ENCODE peak calls at places on chromosomes 5 and 9, in ten cellular contexts. M, P, K, X, S, O, C, E, N and R are unnamed samples.
A peak's percentile ranks its signal among the peaks of the same experiment; 100 is the strongest.

GRCh38 chr5:33272288-33272687 is 168.5 kb upstream of the TARS1 start:
- DNase-seq in M (no peak), P (peak; percentile 95), K (no peak), X (no peak), S (no peak), O (no peak), C (no peak), E (no peak), N (no peak), R (no peak)

GRCh38 chr9:135766707-135767106 is 64.7 kb downstream of the KCNT1 start:
- DNase-seq in M (no peak), P (no peak), K (no peak), X (no peak), S (no peak), O (no peak), C (no peak), E (no peak), N (no peak), R (no peak)

GRCh38 chr9:69945671-69946141 is 97.9 kb upstream of the MAMDC2 start:
- DNase-seq in M (no peak), P (peak; percentile 36), K (no peak), X (no peak), S (no peak), O (no peak), C (no peak), E (no peak), N (peak; percentile 23), R (no peak)

GRCh38 chr5:112707187-112708179 is 30.2 kb upstream of the APC start:
- DNase-seq in M (peak; percentile 90), P (peak; percentile 95), K (peak; percentile 96), X (peak; percentile 99), S (peak; percentile 98), O (peak; percentile 74), C (peak; percentile 97), E (peak; percentile 95), N (peak; percentile 97), R (peak; percentile 82)

GRCh38 chr5:125813221-125813974 is 609.8 kb upstream of the GRAMD2B start:
- DNase-seq in M (no peak), P (no peak), K (no peak), X (no peak), S (no peak), O (no peak), C (no peak), E (no peak), N (no peak), R (no peak)

GRCh38 chr9:16058131-16058549 is 505.3 kb downstream of the CCDC171 start:
- DNase-seq in M (no peak), P (peak; percentile 86), K (no peak), X (no peak), S (no peak), O (no peak), C (no peak), E (no peak), N (no peak), R (no peak)

GRCh38 chr5:141747152-141747640 is 65.2 kb upstream of the ARAP3 start:
- DNase-seq in M (peak; percentile 14), P (peak; percentile 46), K (no peak), X (peak; percentile 49), S (no peak), O (peak; percentile 80), C (peak; percentile 85), E (no peak), N (peak; percentile 87), R (peak; percentile 56)

GRCh38 chr5:154367101-154367500 is 78.7 kb upstream of the SAP30L start:
- DNase-seq in M (no peak), P (peak; percentile 68), K (no peak), X (no peak), S (no peak), O (no peak), C (no peak), E (no peak), N (no peak), R (no peak)

GRCh38 chr5:56270058-56270457 is 36.9 kb upstream of the ANKRD55 start:
- DNase-seq in M (no peak), P (no peak), K (no peak), X (peak; percentile 33), S (no peak), O (no peak), C (no peak), E (no peak), N (no peak), R (no peak)

GRCh38 chr9:111839387-111839786 is 44.6 kb upstream of the SHOC1 start:
- DNase-seq in M (no peak), P (peak; percentile 12), K (no peak), X (no peak), S (no peak), O (no peak), C (no peak), E (no peak), N (no peak), R (no peak)

GRCh38 chr5:176754376-176754942 is 55.9 kb upstream of the UNC5A start:
- DNase-seq in M (no peak), P (no peak), K (no peak), X (no peak), S (no peak), O (no peak), C (no peak), E (no peak), N (no peak), R (no peak)

GRCh38 chr5:150347003-150347402 is 10.5 kb upstream of the TCOF1 start:
- DNase-seq in M (no peak), P (no peak), K (no peak), X (no peak), S (no peak), O (no peak), C (no peak), E (no peak), N (no peak), R (no peak)

GRCh38 chr5:139385061-139385889 is 2.2 kb upstream of the SLC23A1 start:
- DNase-seq in M (no peak), P (no peak), K (no peak), X (peak; percentile 50), S (no peak), O (peak; percentile 24), C (peak; percentile 20), E (no peak), N (no peak), R (no peak)

GRCh38 chr5:127088226-127088625 is 14.9 kb upstream of the C5orf63 start:
- DNase-seq in M (no peak), P (peak; percentile 97), K (no peak), X (peak; percentile 32), S (no peak), O (no peak), C (no peak), E (no peak), N (no peak), R (no peak)

GRCh38 chr9:89116064-89116817 is 62.4 kb downstream of the SHC3 start:
- DNase-seq in M (no peak), P (peak; percentile 81), K (no peak), X (no peak), S (no peak), O (no peak), C (no peak), E (no peak), N (no peak), R (no peak)

GRCh38 chr5:157564149-157564711 is 11.3 kb downstream of the ADAM19 start:
- DNase-seq in M (no peak), P (peak; percentile 59), K (no peak), X (no peak), S (no peak), O (no peak), C (no peak), E (no peak), N (no peak), R (no peak)

GRCh38 chr9:98807811-98808195 is 333 bp downstream of the GALNT12 start:
- DNase-seq in M (no peak), P (peak; percentile 33), K (no peak), X (peak; percentile 38), S (peak; percentile 20), O (no peak), C (no peak), E (no peak), N (no peak), R (peak; percentile 47)

GRCh38 chr5:56202483-56202882 is 30.6 kb downstream of the ANKRD55 start:
- DNase-seq in M (no peak), P (no peak), K (no peak), X (no peak), S (no peak), O (no peak), C (no peak), E (no peak), N (no peak), R (no peak)

GRCh38 chr9:124384210-124384609 is 31.0 kb downstream of the PSMB7 start:
- DNase-seq in M (no peak), P (no peak), K (no peak), X (no peak), S (no peak), O (no peak), C (no peak), E (no peak), N (no peak), R (no peak)

GRCh38 chr9:3809724-3810123 is 283.9 kb upstream of the RFX3 start:
- DNase-seq in M (no peak), P (peak; percentile 25), K (no peak), X (peak; percentile 84), S (no peak), O (no peak), C (no peak), E (no peak), N (no peak), R (no peak)

GRCh38 chr5:180787025-180787424 is 15.6 kb downstream of the MGAT1 start:
- DNase-seq in M (no peak), P (no peak), K (no peak), X (no peak), S (no peak), O (no peak), C (no peak), E (no peak), N (no peak), R (no peak)

GRCh38 chr9:96413312-96414221 is 4.6 kb downstream of the ZNF367 start:
- DNase-seq in M (peak; percentile 45), P (no peak), K (no peak), X (no peak), S (no peak), O (no peak), C (no peak), E (no peak), N (no peak), R (no peak)

GRCh38 chr9:112760821-112761220 is 10.3 kb downstream of the SNX30 start:
- DNase-seq in M (no peak), P (no peak), K (no peak), X (no peak), S (no peak), O (no peak), C (no peak), E (no peak), N (no peak), R (no peak)

GRCh38 chr5:168607946-168608345 is 28.8 kb upstream of the PANK3 start:
- DNase-seq in M (no peak), P (no peak), K (no peak), X (no peak), S (no peak), O (no peak), C (no peak), E (no peak), N (no peak), R (no peak)

GRCh38 chr5:33489481-33490067 is 48.8 kb downstream of the TARS1 start:
- DNase-seq in M (no peak), P (no peak), K (no peak), X (no peak), S (no peak), O (no peak), C (no peak), E (no peak), N (no peak), R (no peak)

GRCh38 chr5:129031886-129032683 is 62.5 kb upstream of the ISOC1 start:
- DNase-seq in M (no peak), P (no peak), K (no peak), X (no peak), S (no peak), O (no peak), C (no peak), E (no peak), N (no peak), R (no peak)

GRCh38 chr5:56440871-56441740 is 208.0 kb upstream of the ANKRD55 start:
- DNase-seq in M (no peak), P (peak; percentile 48), K (no peak), X (no peak), S (no peak), O (no peak), C (no peak), E (no peak), N (no peak), R (no peak)

GRCh38 chr9:134987376-134987775 is 69.7 kb upstream of the FCN1 start:
- DNase-seq in M (no peak), P (no peak), K (no peak), X (no peak), S (no peak), O (no peak), C (no peak), E (no peak), N (no peak), R (no peak)